ENCODE peak calls at places on chromosomes 1 and 21, in six cellular contexts. One of them, this sample, is unnamed.

GRCh38 chr1:184686540-184686939 is 68.1 kb downstream of the EDEM3 start:
- DNase-seq in K562: no peak
- DNase-seq in HepG2: peak
- DNase-seq in A549: no peak
- DNase-seq in H1: no peak
- DNase-seq in endothelial cell of umbilical vein: peak
- DNase-seq in this sample: no peak

GRCh38 chr1:209613351-209614150 is 30.0 kb downstream of the CAMK1G start:
- DNase-seq in K562: no peak
- DNase-seq in HepG2: no peak
- DNase-seq in A549: no peak
- DNase-seq in H1: no peak
- DNase-seq in endothelial cell of umbilical vein: no peak
- DNase-seq in this sample: no peak

GRCh38 chr1:64850846-64851245 is 106.0 kb downstream of the RAVER2 start:
- DNase-seq in K562: no peak
- DNase-seq in HepG2: no peak
- DNase-seq in A549: no peak
- DNase-seq in H1: no peak
- DNase-seq in endothelial cell of umbilical vein: no peak
- DNase-seq in this sample: no peak

GRCh38 chr1:67441183-67441582 is 11.0 kb upstream of the SERBP1 start:
- DNase-seq in K562: no peak
- DNase-seq in HepG2: peak
- DNase-seq in A549: no peak
- DNase-seq in H1: no peak
- DNase-seq in endothelial cell of umbilical vein: peak
- DNase-seq in this sample: no peak

GRCh38 chr1:87556326-87556725 is 227.6 kb downstream of the LMO4 start:
- DNase-seq in K562: no peak
- DNase-seq in HepG2: no peak
- DNase-seq in A549: no peak
- DNase-seq in H1: no peak
- DNase-seq in endothelial cell of umbilical vein: no peak
- DNase-seq in this sample: no peak

GRCh38 chr1:234067584-234067983 is 163.1 kb downstream of the SLC35F3 start:
- DNase-seq in K562: no peak
- DNase-seq in HepG2: no peak
- DNase-seq in A549: no peak
- DNase-seq in H1: no peak
- DNase-seq in endothelial cell of umbilical vein: no peak
- DNase-seq in this sample: no peak

GRCh38 chr1:71463144-71463543 is 382.3 kb upstream of the ZRANB2 start:
- DNase-seq in K562: no peak
- DNase-seq in HepG2: no peak
- DNase-seq in A549: no peak
- DNase-seq in H1: no peak
- DNase-seq in endothelial cell of umbilical vein: no peak
- DNase-seq in this sample: no peak

GRCh38 chr1:85320371-85321131 is 44.1 kb upstream of the BCL10 start:
- DNase-seq in K562: no peak
- DNase-seq in HepG2: no peak
- DNase-seq in A549: no peak
- DNase-seq in H1: no peak
- DNase-seq in endothelial cell of umbilical vein: peak
- DNase-seq in this sample: no peak

GRCh38 chr1:176790771-176791170 is 327.8 kb downstream of the PAPPA2 start:
- DNase-seq in K562: no peak
- DNase-seq in HepG2: no peak
- DNase-seq in A549: no peak
- DNase-seq in H1: no peak
- DNase-seq in endothelial cell of umbilical vein: no peak
- DNase-seq in this sample: no peak

GRCh38 chr1:8693092-8693491 is 124.3 kb downstream of the RERE start:
- DNase-seq in K562: no peak
- DNase-seq in HepG2: no peak
- DNase-seq in A549: no peak
- DNase-seq in H1: no peak
- DNase-seq in endothelial cell of umbilical vein: no peak
- DNase-seq in this sample: no peak

GRCh38 chr1:172875892-172876291 is 174.8 kb downstream of the TNFSF18 start:
- DNase-seq in K562: no peak
- DNase-seq in HepG2: no peak
- DNase-seq in A549: no peak
- DNase-seq in H1: no peak
- DNase-seq in endothelial cell of umbilical vein: no peak
- DNase-seq in this sample: no peak

GRCh38 chr1:65001238-65001792 is 35.0 kb upstream of the JAK1 start:
- DNase-seq in K562: peak
- DNase-seq in HepG2: no peak
- DNase-seq in A549: no peak
- DNase-seq in H1: no peak
- DNase-seq in endothelial cell of umbilical vein: peak
- DNase-seq in this sample: peak

GRCh38 chr1:234926574-234927311 is 201.9 kb downstream of the TOMM20 start:
- DNase-seq in K562: no peak
- DNase-seq in HepG2: no peak
- DNase-seq in A549: no peak
- DNase-seq in H1: no peak
- DNase-seq in endothelial cell of umbilical vein: peak
- DNase-seq in this sample: no peak

GRCh38 chr1:152185544-152186391 is 26.7 kb upstream of the RPTN start:
- DNase-seq in K562: peak
- DNase-seq in HepG2: peak
- DNase-seq in A549: peak
- DNase-seq in H1: no peak
- DNase-seq in endothelial cell of umbilical vein: peak
- DNase-seq in this sample: peak

GRCh38 chr1:112700290-112701226 is 6.4 kb downstream of the RHOC start:
- DNase-seq in K562: peak
- DNase-seq in HepG2: peak
- DNase-seq in A549: peak
- DNase-seq in H1: peak
- DNase-seq in endothelial cell of umbilical vein: peak
- DNase-seq in this sample: peak

GRCh38 chr1:76951185-76951584 is 83.9 kb downstream of the ST6GALNAC5 start:
- DNase-seq in K562: no peak
- DNase-seq in HepG2: peak
- DNase-seq in A549: no peak
- DNase-seq in H1: no peak
- DNase-seq in endothelial cell of umbilical vein: no peak
- DNase-seq in this sample: no peak

GRCh38 chr1:50279622-50280320 is 143.5 kb downstream of the DMRTA2 start:
- DNase-seq in K562: peak
- DNase-seq in HepG2: peak
- DNase-seq in A549: no peak
- DNase-seq in H1: no peak
- DNase-seq in endothelial cell of umbilical vein: peak
- DNase-seq in this sample: peak

GRCh38 chr1:40184193-40184592 is 23.0 kb downstream of the RLF start:
- DNase-seq in K562: no peak
- DNase-seq in HepG2: no peak
- DNase-seq in A549: no peak
- DNase-seq in H1: no peak
- DNase-seq in endothelial cell of umbilical vein: no peak
- DNase-seq in this sample: no peak

GRCh38 chr1:231778009-231778719 is 151.6 kb downstream of the DISC1 start:
- DNase-seq in K562: no peak
- DNase-seq in HepG2: no peak
- DNase-seq in A549: no peak
- DNase-seq in H1: no peak
- DNase-seq in endothelial cell of umbilical vein: peak
- DNase-seq in this sample: no peak

GRCh38 chr1:181936768-181937581 is 124.5 kb downstream of the ZNF648 start:
- DNase-seq in K562: peak
- DNase-seq in HepG2: peak
- DNase-seq in A549: peak
- DNase-seq in H1: peak
- DNase-seq in endothelial cell of umbilical vein: no peak
- DNase-seq in this sample: peak

GRCh38 chr1:213984387-213985180 is 3.2 kb upstream of the PROX1 start:
- DNase-seq in K562: no peak
- DNase-seq in HepG2: no peak
- DNase-seq in A549: no peak
- DNase-seq in H1: no peak
- DNase-seq in endothelial cell of umbilical vein: no peak
- DNase-seq in this sample: peak

GRCh38 chr1:94321662-94322061 is 84.3 kb upstream of the ARHGAP29 start:
- DNase-seq in K562: no peak
- DNase-seq in HepG2: no peak
- DNase-seq in A549: no peak
- DNase-seq in H1: no peak
- DNase-seq in endothelial cell of umbilical vein: no peak
- DNase-seq in this sample: no peak

GRCh38 chr1:81832573-81832972 is 31.8 kb downstream of the ADGRL2 start:
- DNase-seq in K562: no peak
- DNase-seq in HepG2: no peak
- DNase-seq in A549: no peak
- DNase-seq in H1: no peak
- DNase-seq in endothelial cell of umbilical vein: no peak
- DNase-seq in this sample: no peak

GRCh38 chr1:116945996-116946395 is 36.3 kb downstream of the PTGFRN start:
- DNase-seq in K562: no peak
- DNase-seq in HepG2: no peak
- DNase-seq in A549: no peak
- DNase-seq in H1: no peak
- DNase-seq in endothelial cell of umbilical vein: peak
- DNase-seq in this sample: no peak

GRCh38 chr1:7580923-7581753 is 190.0 kb upstream of the VAMP3 start:
- DNase-seq in K562: no peak
- DNase-seq in HepG2: no peak
- DNase-seq in A549: no peak
- DNase-seq in H1: no peak
- DNase-seq in endothelial cell of umbilical vein: no peak
- DNase-seq in this sample: no peak

GRCh38 chr1:28193701-28194161 is 17.2 kb upstream of the PTAFR start:
- DNase-seq in K562: no peak
- DNase-seq in HepG2: peak
- DNase-seq in A549: no peak
- DNase-seq in H1: peak
- DNase-seq in endothelial cell of umbilical vein: no peak
- DNase-seq in this sample: peak

DNA sequence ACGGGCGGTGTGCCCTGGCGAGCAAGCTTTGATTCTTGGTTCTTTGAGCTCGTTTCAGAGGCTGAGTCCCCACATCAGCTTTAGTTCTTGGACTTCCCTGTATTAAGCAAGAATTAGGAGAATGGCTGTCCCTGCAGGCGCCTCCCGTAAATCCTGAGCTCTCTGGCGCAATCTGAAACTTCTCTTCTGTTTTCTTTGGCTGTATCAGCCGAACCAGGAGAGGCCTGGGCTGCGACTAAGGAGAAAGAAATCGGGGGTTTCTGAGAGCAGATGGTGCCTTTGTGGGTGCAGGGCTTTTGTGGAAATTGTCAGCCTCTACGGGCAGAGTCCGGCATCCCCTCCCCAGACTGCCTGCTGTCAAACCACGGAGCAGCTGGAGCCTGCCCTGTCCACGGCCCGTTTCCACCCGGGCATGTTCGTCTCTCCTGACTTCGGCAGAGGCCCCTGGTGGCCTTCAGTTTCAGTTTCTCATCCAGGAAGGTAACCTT is 17.9 kb downstream of the CSTB start:
- DNase-seq in K562: no peak
- DNase-seq in HepG2: no peak
- DNase-seq in A549: no peak
- DNase-seq in H1: no peak
- DNase-seq in endothelial cell of umbilical vein: no peak
- DNase-seq in this sample: no peak
- TF ChIP-seq JUN in K562: no peak
- TF ChIP-seq JUN in HepG2: no peak
- TF ChIP-seq JUN in A549: no peak
- TF ChIP-seq JUN in H1: no peak
- TF ChIP-seq JUN in endothelial cell of umbilical vein: no peak
- TF ChIP-seq JUN in this sample: no peak

GRCh38 chr1:18743233-18743632 is 112.6 kb downstream of the PAX7 start:
- DNase-seq in K562: peak
- DNase-seq in HepG2: no peak
- DNase-seq in A549: no peak
- DNase-seq in H1: no peak
- DNase-seq in endothelial cell of umbilical vein: no peak
- DNase-seq in this sample: peak
- TF ChIP-seq JUN in K562: no peak
- TF ChIP-seq JUN in HepG2: no peak
- TF ChIP-seq JUN in A549: no peak
- TF ChIP-seq JUN in H1: no peak
- TF ChIP-seq JUN in endothelial cell of umbilical vein: no peak
- TF ChIP-seq JUN in this sample: no peak

DNA sequence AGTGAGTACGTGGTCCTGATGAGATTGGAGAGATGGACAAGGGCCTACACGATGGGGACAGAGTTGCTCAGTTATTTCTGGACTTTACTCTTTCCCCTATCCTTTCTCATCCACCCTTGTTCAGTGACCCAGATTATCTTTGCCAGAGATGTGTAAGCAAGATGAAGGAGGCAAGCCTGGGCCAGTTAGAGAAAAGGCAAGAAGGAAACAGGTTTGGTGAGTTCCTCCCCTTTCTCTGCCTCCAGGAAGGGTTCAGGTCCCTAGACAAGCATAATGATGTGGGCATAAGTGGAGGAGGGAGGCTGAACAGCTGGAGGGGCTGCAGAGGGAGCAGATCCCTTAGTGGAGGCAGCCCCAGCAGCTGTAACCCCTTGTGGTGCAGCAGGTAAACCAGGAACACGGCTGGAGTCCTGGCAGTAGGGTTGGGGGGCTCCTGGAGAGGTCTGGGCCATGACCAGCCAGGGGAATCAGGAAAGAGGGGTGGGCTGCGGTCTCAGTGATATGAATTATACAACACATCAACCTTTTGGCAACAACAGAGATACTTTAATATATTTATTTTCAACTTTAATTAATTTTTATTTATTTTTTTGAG is 9.2 kb upstream of the CDC42 start:
- DNase-seq in K562: no peak
- DNase-seq in HepG2: no peak
- DNase-seq in A549: no peak
- DNase-seq in H1: no peak
- DNase-seq in endothelial cell of umbilical vein: no peak
- DNase-seq in this sample: no peak
- TF ChIP-seq JUN in K562: no peak
- TF ChIP-seq JUN in HepG2: no peak
- TF ChIP-seq JUN in A549: no peak
- TF ChIP-seq JUN in H1: no peak
- TF ChIP-seq JUN in endothelial cell of umbilical vein: no peak
- TF ChIP-seq JUN in this sample: no peak

GRCh38 chr1:33130297-33130696 is 49.3 kb downstream of the AZIN2 start:
- DNase-seq in K562: no peak
- DNase-seq in HepG2: no peak
- DNase-seq in A549: no peak
- DNase-seq in H1: no peak
- DNase-seq in endothelial cell of umbilical vein: no peak
- DNase-seq in this sample: no peak

GRCh38 chr1:33128781-33129180 is 47.8 kb downstream of the AZIN2 start:
- DNase-seq in K562: no peak
- DNase-seq in HepG2: no peak
- DNase-seq in A549: no peak
- DNase-seq in H1: no peak
- DNase-seq in endothelial cell of umbilical vein: no peak
- DNase-seq in this sample: no peak

GRCh38 chr1:33123266-33123665 is 42.3 kb downstream of the AZIN2 start:
- DNase-seq in K562: no peak
- DNase-seq in HepG2: no peak
- DNase-seq in A549: no peak
- DNase-seq in H1: no peak
- DNase-seq in endothelial cell of umbilical vein: no peak
- DNase-seq in this sample: no peak

GRCh38 chr1:33127001-33127823 is 46.3 kb downstream of the AZIN2 start:
- DNase-seq in K562: peak
- DNase-seq in HepG2: peak
- DNase-seq in A549: peak
- DNase-seq in H1: peak
- DNase-seq in endothelial cell of umbilical vein: peak
- DNase-seq in this sample: peak

GRCh38 chr1:33126411-33127000 is 45.6 kb downstream of the AZIN2 start:
- DNase-seq in K562: no peak
- DNase-seq in HepG2: no peak
- DNase-seq in A549: no peak
- DNase-seq in H1: no peak
- DNase-seq in endothelial cell of umbilical vein: no peak
- DNase-seq in this sample: no peak
- TF ChIP-seq JUN in K562: no peak
- TF ChIP-seq JUN in HepG2: no peak
- TF ChIP-seq JUN in A549: no peak
- TF ChIP-seq JUN in H1: no peak
- TF ChIP-seq JUN in endothelial cell of umbilical vein: no peak
- TF ChIP-seq JUN in this sample: no peak